ENCODE peak calls at places on chromosomes 3 and 15, in eight cellular contexts. V is psoas muscle; P is adrenal gland; F is SJSA1; Q is mesendoderm; B is HCT116; O is CD4-positive, alpha-beta memory T cell; U is tibial nerve. C is an unnamed sample.
A peak's percentile ranks its signal among the peaks of the same experiment; 100 is the strongest.

GRCh38 chr3:110984456-110985250 is 87.0 kb upstream of the NECTIN3 start:
- DNase-seq in V (no peak), P (no peak), F (no peak), Q (no peak), B (no peak), O (no peak), U (no peak), C (no peak)

GRCh38 chr3:85935171-85935570 is 976.4 kb downstream of the CADM2 start:
- DNase-seq in V (no peak), P (no peak), F (no peak), Q (no peak), B (no peak), O (no peak), U (no peak), C (no peak)

GRCh38 chr3:49351521-49352011 is 6.6 kb downstream of the GPX1 start:
- DNase-seq in V (no peak), P (peak; percentile 55), F (peak; percentile 80), Q (peak; percentile 32), B (no peak), O (no peak), U (no peak), C (no peak)

GRCh38 chr3:107604057-107604802 is 81.5 kb downstream of the BBX start:
- DNase-seq in V (no peak), P (no peak), F (no peak), Q (no peak), B (no peak), O (no peak), U (no peak), C (no peak)

GRCh38 chr15:40594429-40594836 is 384 bp downstream of the KNL1 start:
- DNase-seq in V (peak; percentile 73), P (peak; percentile 58), F (no peak), Q (no peak), B (peak; percentile 26), O (no peak), U (no peak), C (peak; percentile 26)

GRCh38 chr15:90933310-90933709 is 961 bp upstream of the HDDC3 start:
- DNase-seq in V (peak; percentile 41), P (no peak), F (no peak), Q (no peak), B (no peak), O (no peak), U (no peak), C (no peak)

GRCh38 chr3:11717768-11718581 is 74.3 kb upstream of the VGLL4 start:
- DNase-seq in V (no peak), P (no peak), F (peak; percentile 61), Q (no peak), B (no peak), O (no peak), U (peak; percentile 12), C (no peak)

GRCh38 chr15:95733931-95734330 is 596.6 kb upstream of the NR2F2 start:
- DNase-seq in V (no peak), P (no peak), F (no peak), Q (no peak), B (no peak), O (no peak), U (no peak), C (no peak)

GRCh38 chr3:143793971-143794370 is 54.3 kb downstream of the SLC9A9 start:
- DNase-seq in V (no peak), P (no peak), F (no peak), Q (no peak), B (no peak), O (no peak), U (no peak), C (no peak)

GRCh38 chr3:109825971-109826810 is 488.8 kb upstream of the DPPA4 start:
- DNase-seq in V (no peak), P (no peak), F (no peak), Q (no peak), B (no peak), O (no peak), U (no peak), C (no peak)

GRCh38 chr3:74787008-74787407 is 172.5 kb upstream of the CNTN3 start:
- DNase-seq in V (no peak), P (no peak), F (no peak), Q (peak; percentile 89), B (no peak), O (no peak), U (no peak), C (no peak)

GRCh38 chr15:68383161-68384074 is 48.5 kb downstream of the ITGA11 start:
- DNase-seq in V (no peak), P (peak; percentile 66), F (no peak), Q (peak; percentile 54), B (peak; percentile 36), O (peak; percentile 43), U (peak; percentile 64), C (no peak)

GRCh38 chr3:46440531-46441294 is 24.0 kb downstream of the LTF start:
- DNase-seq in V (no peak), P (no peak), F (no peak), Q (peak; percentile 24), B (no peak), O (peak; percentile 42), U (no peak), C (no peak)

GRCh38 chr15:52976050-52976449 is 185.9 kb upstream of the ONECUT1 start:
- DNase-seq in V (no peak), P (no peak), F (no peak), Q (no peak), B (no peak), O (no peak), U (no peak), C (no peak)

GRCh38 chr3:40580494-40581091 is 55.8 kb downstream of the ZNF621 start:
- DNase-seq in V (peak; percentile 60), P (peak; percentile 86), F (peak; percentile 36), Q (peak; percentile 85), B (peak; percentile 38), O (peak; percentile 52), U (peak; percentile 66), C (peak; percentile 27)

GRCh38 chr15:29920515-29920914 is 98.2 kb upstream of the TJP1 start:
- DNase-seq in V (no peak), P (no peak), F (no peak), Q (peak; percentile 79), B (peak; percentile 68), O (no peak), U (no peak), C (no peak)

GRCh38 chr3:32176989-32177701 is 61.3 kb upstream of the CMTM8 start:
- DNase-seq in V (no peak), P (peak; percentile 65), F (peak; percentile 28), Q (peak; percentile 84), B (peak; percentile 86), O (peak; percentile 74), U (peak; percentile 80), C (no peak)

GRCh38 chr3:23915537-23916108 is 1.2 kb downstream of the NKIRAS1 start:
- DNase-seq in V (no peak), P (no peak), F (no peak), Q (no peak), B (no peak), O (no peak), U (no peak), C (no peak)

GRCh38 chr15:60358935-60359672 is 38.7 kb downstream of the ANXA2 start:
- DNase-seq in V (no peak), P (no peak), F (no peak), Q (no peak), B (no peak), O (no peak), U (no peak), C (peak; percentile 36)

GRCh38 chr3:150738688-150739087 is 24.3 kb downstream of the SIAH2 start:
- DNase-seq in V (no peak), P (no peak), F (no peak), Q (no peak), B (no peak), O (no peak), U (no peak), C (no peak)
- H3K4me1 ChIP-seq in V (peaks cover 15% of the 10 kb centered on the region), P (peaks cover 60% of the 10 kb centered on the region), F (peaks cover 12% of the 10 kb centered on the region), Q (peaks cover 14% of the 10 kb centered on the region), B (peaks cover 21% of the 10 kb centered on the region), O (peaks cover 53% of the 10 kb centered on the region), U (no peaks in the 10 kb centered on the region), C (peaks cover 6% of the 10 kb centered on the region)

DNA sequence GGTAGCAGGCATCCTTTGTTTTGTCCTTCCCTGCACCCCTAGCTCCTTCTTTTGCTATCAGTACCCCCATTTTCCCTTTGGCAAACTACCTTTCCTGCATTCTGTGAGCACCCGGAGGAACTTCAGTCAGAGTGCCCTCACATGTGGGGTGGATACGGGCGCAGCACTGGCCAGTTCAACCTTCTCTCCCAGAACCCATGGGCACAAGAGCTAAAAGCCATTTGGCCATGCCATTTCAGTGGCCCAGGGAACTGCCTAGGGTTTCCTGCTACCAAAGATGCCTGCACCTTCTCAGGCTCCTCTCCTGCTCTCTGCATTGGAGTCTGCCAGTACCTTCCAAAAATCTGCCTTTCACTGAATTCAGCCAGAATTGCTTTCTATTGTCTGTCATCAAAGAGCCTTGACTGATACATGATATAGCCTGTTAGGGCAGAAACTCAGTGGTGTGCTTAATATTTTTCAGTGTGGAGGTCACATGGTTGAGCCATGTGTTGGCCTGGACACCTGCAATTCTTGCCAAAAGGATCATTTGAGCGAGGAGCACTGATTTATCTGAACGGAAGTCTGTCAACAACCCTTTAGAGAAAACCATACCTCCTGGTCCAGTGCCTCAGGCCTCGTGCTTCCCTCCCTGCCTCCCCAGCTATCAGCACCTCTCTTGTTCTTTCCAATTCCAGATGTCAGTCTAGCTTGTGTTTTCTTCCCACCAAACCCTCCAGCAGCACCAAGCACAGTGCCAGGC is 27.0 kb upstream of the HHATL start:
- DNase-seq in V (no peak), P (peak; percentile 75), F (no peak), Q (no peak), B (no peak), O (no peak), U (no peak), C (peak; percentile 67)
- H3K27ac ChIP-seq in V (peak overlapping the region; percentile 73), P (no peak overlapping the region), F (no peak overlapping the region), Q (no peak overlapping the region), B (no peak overlapping the region), O (no peak overlapping the region), U (peak overlapping the region; percentile 83), C (peak overlapping the region; percentile 76)

GRCh38 chr3:192408007-192408655 is 319.2 kb downstream of the FGF12 start:
- DNase-seq in V (peak; percentile 56), P (peak; percentile 78), F (no peak), Q (peak; percentile 73), B (no peak), O (no peak), U (no peak), C (no peak)
- H3K27me3 ChIP-seq in V (no peaks in the 10 kb centered on the region), P (peaks cover 6% of the 10 kb centered on the region), F (peaks cover 48% of the 10 kb centered on the region), Q (no peaks in the 10 kb centered on the region), B (peaks cover 28% of the 10 kb centered on the region), O (no peaks in the 10 kb centered on the region), U (no peaks in the 10 kb centered on the region), C (peaks cover 14% of the 10 kb centered on the region)

GRCh38 chr15:77483426-77483825 is 62.7 kb downstream of the HMG20A start:
- DNase-seq in V (no peak), P (no peak), F (no peak), Q (no peak), B (no peak), O (no peak), U (no peak), C (no peak)

GRCh38 chr15:77486542-77487478 is 66.1 kb downstream of the HMG20A start:
- DNase-seq in V (no peak), P (peak; percentile 81), F (no peak), Q (no peak), B (no peak), O (no peak), U (no peak), C (peak; percentile 59)

GRCh38 chr15:77487479-77487861 is 66.8 kb downstream of the HMG20A start:
- DNase-seq in V (no peak), P (no peak), F (no peak), Q (no peak), B (no peak), O (no peak), U (no peak), C (no peak)

GRCh38 chr15:77482570-77482969 is 61.9 kb downstream of the HMG20A start:
- DNase-seq in V (no peak), P (no peak), F (peak; percentile 80), Q (no peak), B (no peak), O (no peak), U (no peak), C (no peak)

GRCh38 chr15:77484994-77485393 is 64.3 kb downstream of the HMG20A start:
- DNase-seq in V (no peak), P (no peak), F (no peak), Q (no peak), B (no peak), O (no peak), U (no peak), C (no peak)
- H3K4me1 ChIP-seq in V (peaks cover 55% of the 10 kb centered on the region), P (peaks cover 33% of the 10 kb centered on the region), F (peaks cover 41% of the 10 kb centered on the region), Q (no peaks in the 10 kb centered on the region), B (no peaks in the 10 kb centered on the region), O (peaks cover 9% of the 10 kb centered on the region), U (peaks cover 9% of the 10 kb centered on the region), C (peaks cover 38% of the 10 kb centered on the region)